ENCODE peak calls at places on chromosomes 2 and 18, in ten cellular contexts. T, S, C, N, P, K, R, V, E and J are unnamed samples.

GRCh38 chr2:38968021-38968420 is 78.3 kb downstream of the ARHGEF33 start:
- DNase-seq in V (no peak), T (no peak), K (no peak), S (no peak), R (no peak), P (no peak), N (no peak), E (no peak), C (no peak), J (no peak)

GRCh38 chr2:187580462-187581124 is 26.4 kb upstream of the TFPI start:
- DNase-seq in R (no peak), V (no peak), T (peak), K (peak), N (peak), P (no peak), S (no peak), E (peak), C (no peak), J (no peak)

GRCh38 chr18:24031318-24031717 is 16.8 kb downstream of the TTC39C start:
- DNase-seq in P (no peak), E (no peak), S (no peak), K (no peak), T (no peak), V (no peak), R (no peak), N (no peak), C (no peak), J (no peak)

GRCh38 chr2:238585836-238586821 is 159.4 kb downstream of the ASB1 start:
- DNase-seq in S (no peak), C (no peak), T (no peak), E (no peak), K (no peak), P (no peak), V (no peak), R (peak), N (no peak), J (no peak)

GRCh38 chr2:62826953-62827675 is 121.6 kb downstream of the EHBP1 start:
- DNase-seq in K (no peak), N (no peak), R (no peak), C (no peak), S (no peak), T (no peak), V (no peak), E (peak), P (no peak), J (no peak)

GRCh38 chr2:8019934-8020333 is 661.9 kb upstream of the ID2 start:
- DNase-seq in C (no peak), T (no peak), P (no peak), E (no peak), R (no peak), S (no peak), V (no peak), N (no peak), K (no peak), J (no peak)

GRCh38 chr2:11530864-11531451 is 2.9 kb upstream of the GREB1 start:
- DNase-seq in E (no peak), R (no peak), N (no peak), V (no peak), K (no peak), C (no peak), S (no peak), P (no peak), T (no peak), J (no peak)

GRCh38 chr2:176639016-176639343 is 369.7 kb downstream of the MTX2 start:
- DNase-seq in N (no peak), T (no peak), C (no peak), R (no peak), V (no peak), S (no peak), E (no peak), K (no peak), P (no peak), J (no peak)

GRCh38 chr2:8599421-8600242 is 82.2 kb upstream of the ID2 start:
- DNase-seq in T (no peak), N (no peak), R (peak), E (no peak), P (no peak), S (no peak), C (no peak), V (no peak), K (no peak), J (no peak)

GRCh38 chr2:240832205-240832727 is 12.2 kb upstream of the KIF1A start:
- DNase-seq in K (peak), T (peak), R (peak), S (peak), P (peak), E (peak), C (peak), N (peak), V (peak), J (peak)

GRCh38 chr2:23414876-23415275 is 29.9 kb downstream of the KLHL29 start:
- DNase-seq in P (no peak), V (no peak), K (no peak), R (no peak), C (no peak), E (peak), S (no peak), T (no peak), N (peak), J (no peak)

GRCh38 chr18:67199993-67200617 is 316.4 kb downstream of the DSEL start:
- DNase-seq in E (peak), C (no peak), N (peak), R (no peak), T (peak), P (peak), V (no peak), K (peak), S (no peak), J (no peak)

GRCh38 chr2:50995610-50996009 is 36.3 kb downstream of the NRXN1 start:
- DNase-seq in N (no peak), R (no peak), S (no peak), V (no peak), K (peak), C (no peak), P (no peak), E (no peak), T (no peak), J (no peak)

GRCh38 chr2:155792666-155793065 is 539.9 kb downstream of the NR4A2 start:
- DNase-seq in V (no peak), T (no peak), K (no peak), R (no peak), P (no peak), E (no peak), C (no peak), S (no peak), N (no peak), J (no peak)